ENCODE peak calls at places on chromosomes 12 and 14, in four cellular contexts. B is K562, P is HCT116, G is GM12878. N is an unnamed sample.

GRCh38 chr14:102215071-102215470 is 75.4 kb downstream of the WDR20 start:
- DNase-seq in B (no peak), P (no peak), G (no peak), N (no peak)

GRCh38 chr14:65791551-65791981 is 379.0 kb downstream of the FUT8 start:
- DNase-seq in B (peak; percentile 12), P (no peak), G (peak; percentile 5), N (no peak)

GRCh38 chr14:24135834-24136683 is at the start of gene PSME1:
- DNase-seq in B (peak; percentile 91), P (peak; percentile 71), G (peak; percentile 75), N (peak; percentile 94)

GRCh38 chr14:62158779-62159178 is 396.6 kb downstream of the SNAPC1 start:
- DNase-seq in B (no peak), P (no peak), G (no peak), N (no peak)

GRCh38 chr12:120468271-120468845 is 1.2 kb downstream of the SRSF9 start:
- DNase-seq in B (no peak), P (no peak), G (no peak), N (peak; percentile 59)

GRCh38 chr12:104588048-104588942 is 131.5 kb downstream of the CHST11 start:
- DNase-seq in B (no peak), P (peak; percentile 89), G (no peak), N (no peak)

GRCh38 chr12:43945983-43946382 is 110.1 kb downstream of the TMEM117 start:
- DNase-seq in B (no peak), P (no peak), G (no peak), N (no peak)

GRCh38 chr14:102451064-102451352 is 58.6 kb downstream of the ANKRD9 start:
- DNase-seq in B (no peak), P (no peak), G (no peak), N (no peak)

GRCh38 chr14:28767239-28767850 is 758 bp downstream of the FOXG1 start:
- DNase-seq in B (peak; percentile 23), P (no peak), G (no peak), N (no peak)

GRCh38 chr14:28765169-28765906 is 1.2 kb upstream of the FOXG1 start:
- DNase-seq in B (no peak), P (no peak), G (no peak), N (no peak)

GRCh38 chr14:28765907-28766504 is 581 bp upstream of the FOXG1 start:
- DNase-seq in B (peak; percentile 27), P (no peak), G (no peak), N (peak; percentile 74)

GRCh38 chr14:28767851-28768548 is 1.4 kb downstream of the FOXG1 start:
- DNase-seq in B (peak; percentile 25), P (no peak), G (no peak), N (no peak)

DNA sequence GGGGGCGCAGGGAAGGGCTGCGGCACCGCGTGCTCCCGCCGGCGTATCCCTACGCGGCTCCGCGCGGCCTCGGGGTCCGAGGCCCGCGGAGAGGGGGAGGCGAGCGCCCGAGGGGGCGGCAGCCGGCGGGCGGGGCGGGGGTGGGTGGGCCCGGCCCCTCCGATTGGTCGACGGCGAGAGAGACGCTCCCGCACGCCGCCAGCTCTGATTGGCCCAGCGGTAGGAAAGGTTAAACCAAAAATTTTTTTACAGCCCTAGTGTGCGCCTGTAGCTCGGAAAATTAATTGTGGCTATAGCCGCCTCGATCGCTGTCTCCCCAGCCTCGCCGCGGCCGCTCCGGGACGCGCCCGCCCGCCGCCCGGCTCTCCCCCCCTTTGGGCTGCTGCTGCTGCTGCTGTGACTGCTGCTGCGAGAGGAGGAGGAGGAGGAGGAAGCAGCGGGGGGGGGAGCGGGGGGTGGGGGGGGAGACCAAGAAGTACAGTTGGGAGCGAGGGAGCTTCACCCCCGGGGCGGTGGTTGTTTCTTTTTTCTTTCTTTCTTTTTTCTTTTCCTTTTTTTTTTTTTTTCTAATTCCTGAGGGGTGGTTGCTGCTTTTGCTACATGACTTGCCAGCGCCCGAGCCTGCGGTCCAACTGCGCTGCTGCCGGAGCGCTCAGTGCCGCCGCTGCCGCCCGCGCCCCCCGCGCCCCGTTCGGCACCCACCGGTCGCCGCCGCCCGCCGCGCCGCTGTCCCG is at the start of gene FOXG1:
- DNase-seq in B (peak; percentile 82), P (no peak), G (no peak), N (peak; percentile 72)
- TF ChIP-seq EGR1 in B (peak; percentile 1), P (no peak), G (no peak), N (no peak)

DNA sequence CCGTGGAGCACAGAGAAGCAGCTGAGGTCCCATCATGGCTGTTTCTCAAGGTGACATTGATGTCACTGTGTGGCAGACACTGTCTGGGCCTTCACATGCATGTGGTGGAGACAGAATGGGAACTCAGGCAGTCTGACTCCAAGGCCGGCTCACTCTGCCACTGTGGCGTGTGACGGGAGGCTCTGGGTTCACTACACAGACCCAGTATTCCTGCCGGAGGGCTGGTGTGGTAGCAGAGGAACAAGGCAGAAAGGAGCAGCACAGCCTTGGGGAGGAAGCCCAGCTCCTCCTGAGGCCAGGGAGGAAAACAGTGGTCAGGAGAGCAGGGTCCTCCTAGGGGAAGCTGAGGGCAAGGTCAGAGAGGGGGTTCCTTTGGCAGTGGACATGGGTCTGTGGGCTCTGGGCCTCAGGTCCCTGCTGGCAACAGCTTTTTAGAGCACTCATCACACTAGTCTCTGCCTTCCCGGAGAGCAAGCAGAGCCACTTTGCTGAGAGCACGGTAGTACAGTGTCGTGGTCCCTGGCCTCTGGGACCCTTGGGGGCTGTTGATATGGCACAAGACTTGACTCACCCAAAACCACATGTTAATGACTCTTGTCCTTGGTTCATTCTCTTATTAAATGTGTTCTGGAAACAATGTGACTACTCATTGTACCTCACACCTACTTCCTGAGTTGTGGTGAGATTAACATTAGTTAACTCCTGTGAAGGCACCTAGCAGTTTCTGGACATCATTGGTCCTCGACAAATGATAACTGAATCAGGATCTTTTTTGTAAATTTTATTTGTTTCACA is 21.3 kb downstream of the DCAF4 start:
- DNase-seq in B (no peak), P (no peak), G (no peak), N (no peak)
- TF ChIP-seq EGR1 in B (no peak), P (no peak), G (no peak), N (no peak)

DNA sequence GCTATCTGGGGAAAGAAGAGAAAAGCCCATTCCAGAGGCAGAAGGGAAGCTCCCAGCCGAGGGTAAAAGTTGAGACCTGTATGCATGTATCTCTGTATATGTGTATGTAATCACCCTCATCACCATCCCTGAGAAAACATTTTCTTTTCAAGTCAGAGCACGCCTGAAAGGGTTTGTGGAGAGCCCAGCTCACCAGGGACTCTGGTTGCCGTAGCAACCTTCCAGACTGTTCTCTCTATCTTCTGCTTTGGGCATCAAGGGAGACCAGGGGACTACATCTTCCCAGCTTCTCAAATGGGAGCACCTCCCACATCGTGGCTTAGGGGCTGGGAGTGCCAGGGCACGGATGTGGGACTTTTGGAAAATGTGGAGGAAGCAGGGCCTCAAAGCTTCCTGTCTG is 93.5 kb downstream of the GALNT8 start:
- DNase-seq in B (no peak), P (no peak), G (no peak), N (no peak)
- TF ChIP-seq EGR1 in B (no peak), P (no peak), G (no peak), N (no peak)

GRCh38 chr14:50013198-50013918 is 103.0 kb downstream of the VCPKMT start:
- DNase-seq in B (no peak), P (peak; percentile 85), G (no peak), N (no peak)
- TF ChIP-seq EGR1 in B (no peak), P (no peak), G (no peak), N (no peak)

DNA sequence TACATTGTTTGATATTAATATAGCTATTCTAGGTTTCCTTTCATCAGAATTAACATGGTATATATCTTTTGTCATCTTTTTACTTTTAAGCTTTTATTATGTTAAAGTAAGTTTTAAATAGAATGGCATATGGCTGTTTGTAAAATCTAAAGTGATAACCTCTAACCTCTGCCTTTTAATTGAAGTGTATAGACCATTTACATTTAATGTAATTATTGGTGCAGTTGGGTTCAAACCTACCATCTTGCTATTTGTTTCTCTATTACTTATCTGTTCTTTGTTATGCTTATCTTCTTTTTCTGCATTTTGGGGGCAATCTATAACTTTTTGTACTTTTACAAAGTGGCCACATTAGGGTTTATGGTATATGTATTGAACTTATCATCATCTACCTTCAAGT is 35.8 kb downstream of the PRMT8 start:
- DNase-seq in B (no peak), P (no peak), G (no peak), N (no peak)
- TF ChIP-seq EGR1 in B (no peak), P (no peak), G (no peak), N (no peak)

DNA sequence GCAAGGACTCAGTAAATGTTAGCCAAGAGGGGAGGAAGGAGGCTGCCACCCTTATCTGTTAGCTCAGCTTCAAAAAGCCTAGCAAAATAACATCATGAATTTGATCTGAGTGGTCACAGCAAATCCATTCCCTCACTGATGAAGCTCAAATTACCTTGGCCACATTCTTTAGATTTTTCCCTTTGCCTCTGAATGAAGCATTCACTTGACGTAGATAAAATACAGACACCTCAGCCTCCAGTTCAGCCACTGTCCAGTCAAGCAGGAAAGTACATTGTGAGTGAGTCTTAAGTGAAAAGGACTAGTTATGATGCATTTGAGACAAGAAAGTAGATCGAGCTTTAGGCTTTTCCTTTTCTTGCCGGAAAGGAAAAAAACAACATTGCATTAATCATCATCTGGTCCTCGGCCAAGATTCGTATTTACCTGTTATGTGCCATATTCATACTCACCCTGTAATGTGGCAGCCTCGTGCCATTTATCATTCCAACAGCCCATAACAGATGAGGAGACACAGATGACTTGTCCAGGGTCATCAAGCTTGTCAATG is 146.5 kb downstream of the ETV6 start:
- DNase-seq in B (no peak), P (peak; percentile 64), G (no peak), N (no peak)
- TF ChIP-seq EGR1 in B (no peak), P (no peak), G (no peak), N (no peak)

GRCh38 chr12:80269953-80270552 is 170.7 kb downstream of the OTOGL start:
- DNase-seq in B (peak; percentile 14), P (peak; percentile 23), G (no peak), N (no peak)

GRCh38 chr12:80272516-80272915 is 171.5 kb upstream of the PTPRQ start:
- DNase-seq in B (no peak), P (no peak), G (no peak), N (no peak)

GRCh38 chr12:80273144-80273543 is 170.9 kb upstream of the PTPRQ start:
- DNase-seq in B (no peak), P (no peak), G (no peak), N (no peak)

GRCh38 chr12:80271770-80272169 is 172.3 kb upstream of the PTPRQ start:
- DNase-seq in B (no peak), P (no peak), G (no peak), N (no peak)

GRCh38 chr12:80268924-80269749 is 169.8 kb downstream of the OTOGL start:
- DNase-seq in B (no peak), P (peak; percentile 54), G (no peak), N (no peak)
- TF ChIP-seq EGR1 in B (no peak), P (no peak), G (no peak), N (no peak)

GRCh38 chr12:52634266-52635056 is 16.1 kb upstream of the KRT73 start:
- DNase-seq in B (no peak), P (no peak), G (no peak), N (peak; percentile 14)

GRCh38 chr12:52636189-52636588 is 15.8 kb downstream of the KRT2 start:
- DNase-seq in B (no peak), P (no peak), G (no peak), N (no peak)

GRCh38 chr12:52637299-52637698 is 14.7 kb downstream of the KRT2 start:
- DNase-seq in B (no peak), P (no peak), G (no peak), N (peak; percentile 17)

GRCh38 chr12:52633383-52633782 is 15.0 kb upstream of the KRT73 start:
- DNase-seq in B (no peak), P (no peak), G (no peak), N (peak; percentile 22)

GRCh38 chr12:52636592-52637258 is 15.3 kb downstream of the KRT2 start:
- DNase-seq in B (no peak), P (no peak), G (no peak), N (no peak)
- TF ChIP-seq EGR1 in B (no peak), P (no peak), G (no peak), N (no peak)

N was measured in H1.